ENCODE peak calls at places on chromosome 12, in four cellular contexts. Q is HCT116, G is HepG2, W is K562. H is an unnamed sample.

GRCh38 chr12:52990206-52990605 is 16.1 kb upstream of the EIF4B start:
- DNase-seq in Q (no peak), G (no peak), W (no peak), H (no peak)

GRCh38 chr12:16607895-16608294 is 1.9 kb upstream of the LMO3 start:
- DNase-seq in Q (no peak), G (no peak), W (no peak), H (no peak)

GRCh38 chr12:91920276-91920675 is 225.4 kb downstream of the BTG1 start:
- DNase-seq in Q (no peak), G (no peak), W (peak; percentile 45), H (no peak)

GRCh38 chr12:92650228-92650822 is 52.5 kb upstream of the PLEKHG7 start:
- DNase-seq in Q (no peak), G (no peak), W (no peak), H (no peak)

GRCh38 chr12:1851126-1851791 is 30.9 kb downstream of the LRTM2 start:
- DNase-seq in Q (no peak), G (no peak), W (no peak), H (no peak)

GRCh38 chr12:126093911-126094310 is 1028.7 kb downstream of the AACS start:
- DNase-seq in Q (no peak), G (no peak), W (peak; percentile 6), H (no peak)

GRCh38 chr12:60263146-60263545 is 667.3 kb downstream of the SLC16A7 start:
- DNase-seq in Q (no peak), G (no peak), W (no peak), H (no peak)

GRCh38 chr12:112199136-112199535 is 73.8 kb downstream of the TRAFD1 start:
- DNase-seq in Q (no peak), G (no peak), W (peak; percentile 8), H (no peak)

GRCh38 chr12:126337556-126337955 is 1272.3 kb downstream of the AACS start:
- DNase-seq in Q (no peak), G (no peak), W (no peak), H (no peak)

GRCh38 chr12:66152732-66153131 is 17.1 kb downstream of the TMBIM4 start:
- DNase-seq in Q (no peak), G (no peak), W (no peak), H (no peak)

GRCh38 chr12:87086118-87086891 is 830.1 kb upstream of the MGAT4C start:
- DNase-seq in Q (no peak), G (no peak), W (no peak), H (peak; percentile 2)

GRCh38 chr12:121534495-121535148 is 46.2 kb downstream of the KDM2B start:
- DNase-seq in Q (no peak), G (no peak), W (no peak), H (no peak)

GRCh38 chr12:123436017-123436964 is at the start of gene RILPL2:
- DNase-seq in Q (peak; percentile 47), G (peak; percentile 49), W (peak; percentile 86), H (no peak)

GRCh38 chr12:120367252-120367923 is 1.6 kb downstream of the MSI1 start:
- DNase-seq in Q (no peak), G (no peak), W (peak; percentile 46), H (no peak)

GRCh38 chr12:50079771-50080170 is 5.4 kb upstream of the SMARCD1 start:
- DNase-seq in Q (no peak), G (no peak), W (no peak), H (no peak)

GRCh38 chr12:119206348-119207075 is 27.8 kb downstream of the HSPB8 start:
- DNase-seq in Q (no peak), G (no peak), W (no peak), H (no peak)

GRCh38 chr12:111584959-111585358 is 14.2 kb downstream of the ATXN2 start:
- DNase-seq in Q (no peak), G (no peak), W (no peak), H (no peak)

GRCh38 chr12:109981311-109981710 is 14.9 kb downstream of the GIT2 start:
- DNase-seq in Q (no peak), G (no peak), W (no peak), H (no peak)

GRCh38 chr12:98343002-98343567 is 172.3 kb upstream of the TMPO start:
- DNase-seq in Q (no peak), G (no peak), W (no peak), H (no peak)

GRCh38 chr12:101743724-101744472 is 4.6 kb upstream of the SYCP3 start:
- DNase-seq in Q (no peak), G (no peak), W (no peak), H (no peak)

GRCh38 chr12:111259231-111259630 is 109.7 kb downstream of the PHETA1 start:
- DNase-seq in Q (no peak), G (no peak), W (no peak), H (no peak)

GRCh38 chr12:18139989-18140596 is 50.1 kb upstream of the RERGL start:
- DNase-seq in Q (no peak), G (peak; percentile 4), W (peak; percentile 0), H (no peak)

GRCh38 chr12:93316623-93316971 is 61.1 kb upstream of the NUDT4 start:
- DNase-seq in Q (no peak), G (no peak), W (peak; percentile 42), H (no peak)

GRCh38 chr12:95546491-95546813 is 4.8 kb downstream of the USP44 start:
- DNase-seq in Q (no peak), G (no peak), W (peak; percentile 54), H (no peak)

GRCh38 chr12:108340037-108340436 is 926 bp upstream of the CMKLR1 start:
- DNase-seq in Q (no peak), G (no peak), W (no peak), H (no peak)

GRCh38 chr12:45348311-45348710 is 132.4 kb downstream of the ANO6 start:
- DNase-seq in Q (no peak), G (no peak), W (no peak), H (no peak)

GRCh38 chr12:51263341-51263740 is 6.9 kb downstream of the SMAGP start:
- DNase-seq in Q (no peak), G (no peak), W (no peak), H (no peak)

GRCh38 chr12:51264297-51264696 is 5.9 kb downstream of the SMAGP start:
- DNase-seq in Q (no peak), G (no peak), W (no peak), H (no peak)

GRCh38 chr12:51265024-51265423 is 5.2 kb downstream of the SMAGP start:
- DNase-seq in Q (no peak), G (no peak), W (no peak), H (no peak)

GRCh38 chr12:51262758-51263177 is 7.4 kb downstream of the SMAGP start:
- DNase-seq in Q (peak; percentile 84), G (no peak), W (peak; percentile 64), H (no peak)
- TF ChIP-seq CTCF in Q (peak; percentile 66), G (no peak), W (peak; percentile 55), H (peak; percentile 81)

GRCh38 chr12:30729547-30729946 is 25.2 kb downstream of the CAPRIN2 start:
- DNase-seq in Q (no peak), G (peak; percentile 34), W (no peak), H (no peak)

GRCh38 chr12:30726647-30727046 is 28.1 kb downstream of the CAPRIN2 start:
- DNase-seq in Q (no peak), G (no peak), W (no peak), H (no peak)

GRCh38 chr12:30725739-30726138 is 29.0 kb downstream of the CAPRIN2 start:
- DNase-seq in Q (peak; percentile 54), G (no peak), W (peak; percentile 15), H (peak; percentile 71)

GRCh38 chr12:30732954-30733637 is 21.7 kb downstream of the CAPRIN2 start:
- DNase-seq in Q (no peak), G (peak; percentile 48), W (no peak), H (no peak)

GRCh38 chr12:30730011-30730410 is 24.7 kb downstream of the CAPRIN2 start:
- DNase-seq in Q (no peak), G (no peak), W (no peak), H (no peak)
- TF ChIP-seq POLR2AphosphoS5 in Q (no peak), G (no peak), W (no peak), H (no peak)

GRCh38 chr12:64109706-64110105 is 112.4 kb downstream of the KICS2 start:
- DNase-seq in Q (no peak), G (no peak), W (no peak), H (no peak)

GRCh38 chr12:64105026-64105425 is 117.1 kb downstream of the KICS2 start:
- DNase-seq in Q (no peak), G (no peak), W (no peak), H (no peak)

GRCh38 chr12:64107776-64108175 is 114.3 kb downstream of the KICS2 start:
- DNase-seq in Q (no peak), G (no peak), W (no peak), H (no peak)

GRCh38 chr12:64110864-64111263 is 111.2 kb downstream of the KICS2 start:
- DNase-seq in Q (no peak), G (no peak), W (no peak), H (no peak)
- TF ChIP-seq TCF7L2 in Q (no peak), G (no peak), W (no peak), H (no peak)

GRCh38 chr12:6620137-6620884 is 13.1 kb upstream of the CHD4 start:
- DNase-seq in Q (no peak), G (no peak), W (no peak), H (no peak)

GRCh38 chr12:6614513-6615177 is 7.5 kb upstream of the CHD4 start:
- DNase-seq in Q (no peak), G (no peak), W (no peak), H (no peak)

GRCh38 chr12:6615802-6616201 is 8.6 kb upstream of the CHD4 start:
- DNase-seq in Q (no peak), G (no peak), W (no peak), H (no peak)

GRCh38 chr12:6620885-6621274 is 13.7 kb upstream of the CHD4 start:
- DNase-seq in Q (no peak), G (no peak), W (no peak), H (no peak)

DNA sequence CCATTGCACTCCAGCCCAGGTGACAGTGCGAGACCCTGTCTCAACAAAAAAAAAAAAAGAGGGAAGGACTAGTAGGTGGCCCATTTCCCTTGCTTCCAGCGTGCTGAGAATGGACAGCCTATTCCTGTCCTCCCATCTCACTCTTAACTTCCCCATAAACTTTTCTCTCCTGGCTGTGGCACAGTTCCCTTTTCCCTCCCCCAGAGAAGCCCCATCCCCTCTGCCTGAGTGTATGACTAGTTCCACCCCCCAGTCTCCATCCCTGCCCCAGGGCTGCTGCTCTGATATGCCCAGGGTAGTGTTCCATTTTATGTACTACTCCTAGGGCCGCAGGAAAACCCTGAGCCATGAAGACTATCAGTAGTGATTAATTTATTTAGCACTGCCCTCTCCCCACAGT is 11.3 kb upstream of the CHD4 start:
- DNase-seq in Q (no peak), G (no peak), W (no peak), H (no peak)
- TF ChIP-seq CTCF in Q (no peak), G (no peak), W (no peak), H (no peak)

DNA sequence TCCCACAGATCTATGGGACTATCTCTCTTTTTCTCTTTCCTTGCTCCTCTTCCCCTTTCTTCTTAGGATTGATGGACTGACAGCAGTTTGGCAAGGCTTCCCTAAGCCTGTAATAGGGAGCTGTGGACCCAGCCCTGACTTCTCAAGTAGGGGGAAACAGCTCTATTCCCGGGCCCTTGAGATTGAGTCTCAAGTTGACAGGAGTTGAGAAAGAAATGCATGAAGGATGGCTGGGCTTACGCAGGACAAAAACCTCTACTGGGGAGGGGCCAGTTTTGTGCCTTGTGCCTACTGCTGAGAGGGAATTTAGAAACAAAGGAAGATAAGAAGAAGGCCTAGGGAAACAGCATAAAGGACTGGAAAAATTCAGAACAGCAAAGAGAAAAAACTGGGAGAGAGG is 60.3 kb downstream of the SMUG1 start:
- DNase-seq in Q (no peak), G (no peak), W (no peak), H (no peak)
- TF ChIP-seq POLR2AphosphoS5 in Q (no peak), G (no peak), W (no peak), H (no peak)

GRCh38 chr12:131159660-131160059 is 206.0 kb downstream of the ADGRD1 start:
- DNase-seq in Q (peak; percentile 18), G (peak; percentile 13), W (peak; percentile 10), H (no peak)
- TF ChIP-seq TCF7L2 in Q (no peak), G (no peak), W (no peak), H (no peak)

H was measured in Panc1.